ENCODE peak calls at places on chromosomes 16 and 17, in eight cellular contexts. L, A, F, W, D, Q, P and U are unnamed samples.

GRCh38 chr17:13544292-13544691 is 57.4 kb downstream of the HS3ST3A1 start:
- DNase-seq in Q (peak; percentile 95), P (no peak), D (no peak), F (no peak), W (no peak), A (no peak), L (no peak), U (no peak)

GRCh38 chr17:3712811-3713463 is 10.8 kb upstream of the HASPIN start:
- DNase-seq in D (no peak), L (no peak), Q (no peak), F (no peak), A (no peak), P (no peak), W (no peak), U (no peak)

GRCh38 chr16:89357055-89357454 is 133.3 kb downstream of the ANKRD11 start:
- DNase-seq in F (no peak), W (no peak), A (no peak), L (no peak), D (no peak), Q (no peak), P (no peak), U (no peak)

GRCh38 chr17:58325289-58325726 is 3.3 kb downstream of the TSPOAP1 start:
- DNase-seq in W (no peak), F (peak; percentile 80), D (no peak), Q (no peak), L (no peak), A (no peak), P (peak; percentile 67), U (no peak)

GRCh38 chr16:14098081-14098480 is 27.0 kb downstream of the MRTFB start:
- DNase-seq in F (no peak), W (no peak), L (no peak), P (no peak), D (no peak), Q (no peak), A (no peak), U (no peak)

GRCh38 chr17:40283662-40284061 is 4.0 kb upstream of the CDC6 start:
- DNase-seq in F (no peak), W (no peak), P (no peak), D (no peak), Q (peak; percentile 83), L (no peak), A (no peak), U (no peak)

GRCh38 chr16:12972246-12972645 is 70.8 kb downstream of the SHISA9 start:
- DNase-seq in Q (no peak), A (no peak), P (no peak), L (no peak), W (no peak), D (no peak), F (no peak), U (no peak)

GRCh38 chr16:48586083-48586482 is 23.9 kb downstream of the N4BP1 start:
- DNase-seq in L (no peak), A (no peak), D (no peak), Q (no peak), P (no peak), F (no peak), W (no peak), U (no peak)

GRCh38 chr16:81280393-81280792 is 34.4 kb upstream of the GAN start:
- DNase-seq in Q (no peak), P (no peak), W (no peak), A (no peak), L (peak; percentile 53), D (no peak), F (no peak), U (no peak)

GRCh38 chr16:87192418-87193073 is 124.6 kb downstream of the C16orf95 start:
- DNase-seq in F (no peak), D (no peak), A (no peak), W (no peak), Q (no peak), L (no peak), P (no peak), U (no peak)

GRCh38 chr16:57196276-57196675 is 10.1 kb downstream of the RSPRY1 start:
- DNase-seq in L (no peak), Q (no peak), A (no peak), P (no peak), W (no peak), F (no peak), D (no peak), U (no peak)